ENCODE peak calls at places on chromosomes 2 and 18, in five cellular contexts. One of them, this sample, is unnamed.

GRCh38 chr18:58225101-58225500 is 181.1 kb downstream of the NEDD4L start:
- DNase-seq in IMR-90: no peak
- DNase-seq in fibroblast of mammary gland: peak
- DNase-seq in A673: no peak
- DNase-seq in spleen: no peak
- DNase-seq in this sample: no peak

GRCh38 chr18:47100214-47100831 is 50.0 kb downstream of the HDHD2 start:
- DNase-seq in A673: peak
- DNase-seq in spleen: peak
- DNase-seq in fibroblast of mammary gland: peak
- DNase-seq in IMR-90: peak
- DNase-seq in this sample: no peak

GRCh38 chr2:226405465-226405864 is 394.2 kb downstream of the IRS1 start:
- DNase-seq in spleen: no peak
- DNase-seq in fibroblast of mammary gland: no peak
- DNase-seq in A673: no peak
- DNase-seq in IMR-90: no peak
- DNase-seq in this sample: no peak

GRCh38 chr2:237345891-237346640 is 67.9 kb downstream of the COL6A3 start:
- DNase-seq in IMR-90: peak
- DNase-seq in A673: peak
- DNase-seq in spleen: no peak
- DNase-seq in fibroblast of mammary gland: peak
- DNase-seq in this sample: no peak

GRCh38 chr2:199988176-199988575 is 32.8 kb downstream of the MAIP1 start:
- DNase-seq in IMR-90: peak
- DNase-seq in fibroblast of mammary gland: peak
- DNase-seq in spleen: no peak
- DNase-seq in A673: no peak
- DNase-seq in this sample: no peak

GRCh38 chr18:27673861-27674260 is 488.8 kb upstream of the CHST9 start:
- DNase-seq in IMR-90: no peak
- DNase-seq in fibroblast of mammary gland: no peak
- DNase-seq in A673: no peak
- DNase-seq in spleen: no peak
- DNase-seq in this sample: no peak

GRCh38 chr2:17672583-17673317 is 80.9 kb downstream of the SMC6 start:
- DNase-seq in A673: no peak
- DNase-seq in fibroblast of mammary gland: peak
- DNase-seq in IMR-90: peak
- DNase-seq in spleen: no peak
- DNase-seq in this sample: peak

GRCh38 chr2:20349457-20350034 is 1.1 kb downstream of the PUM2 start:
- DNase-seq in A673: no peak
- DNase-seq in IMR-90: peak
- DNase-seq in spleen: no peak
- DNase-seq in fibroblast of mammary gland: peak
- DNase-seq in this sample: no peak

GRCh38 chr2:85511008-85511895 is 27.7 kb upstream of the MAT2A start:
- DNase-seq in IMR-90: peak
- DNase-seq in A673: no peak
- DNase-seq in fibroblast of mammary gland: peak
- DNase-seq in spleen: no peak
- DNase-seq in this sample: no peak

GRCh38 chr2:68831688-68832087 is 39.5 kb downstream of the BMP10 start:
- DNase-seq in spleen: no peak
- DNase-seq in IMR-90: peak
- DNase-seq in fibroblast of mammary gland: peak
- DNase-seq in A673: no peak
- DNase-seq in this sample: no peak

GRCh38 chr18:55586841-55587240 is 1.2 kb downstream of the TCF4 start:
- DNase-seq in fibroblast of mammary gland: peak
- DNase-seq in spleen: no peak
- DNase-seq in IMR-90: peak
- DNase-seq in A673: peak
- DNase-seq in this sample: no peak

GRCh38 chr2:36731941-36732700 is 35.6 kb downstream of the VIT start:
- DNase-seq in spleen: no peak
- DNase-seq in fibroblast of mammary gland: no peak
- DNase-seq in IMR-90: peak
- DNase-seq in A673: no peak
- DNase-seq in this sample: peak

GRCh38 chr2:153394247-153394646 is 84.3 kb downstream of the RPRM start:
- DNase-seq in A673: no peak
- DNase-seq in fibroblast of mammary gland: no peak
- DNase-seq in spleen: no peak
- DNase-seq in IMR-90: no peak
- DNase-seq in this sample: no peak

GRCh38 chr2:164510895-164511294 is 110.4 kb downstream of the GRB14 start:
- DNase-seq in fibroblast of mammary gland: no peak
- DNase-seq in IMR-90: no peak
- DNase-seq in spleen: no peak
- DNase-seq in A673: peak
- DNase-seq in this sample: no peak

GRCh38 chr2:237156131-237156856 is 70.6 kb downstream of the COPS8 start:
- DNase-seq in spleen: peak
- DNase-seq in fibroblast of mammary gland: peak
- DNase-seq in A673: no peak
- DNase-seq in IMR-90: peak
- DNase-seq in this sample: peak

GRCh38 chr18:33495278-33495677 is 54.8 kb upstream of the CCDC178 start:
- DNase-seq in IMR-90: peak
- DNase-seq in spleen: no peak
- DNase-seq in fibroblast of mammary gland: peak
- DNase-seq in A673: peak
- DNase-seq in this sample: no peak

GRCh38 chr2:143068094-143068890 is 60.9 kb upstream of the ARHGAP15 start:
- DNase-seq in IMR-90: no peak
- DNase-seq in A673: no peak
- DNase-seq in fibroblast of mammary gland: no peak
- DNase-seq in spleen: no peak
- DNase-seq in this sample: no peak

GRCh38 chr2:189862751-189863150 is 78.5 kb downstream of the PMS1 start:
- DNase-seq in IMR-90: no peak
- DNase-seq in spleen: no peak
- DNase-seq in A673: no peak
- DNase-seq in fibroblast of mammary gland: peak
- DNase-seq in this sample: no peak

GRCh38 chr18:76349067-76349715 is 145.9 kb downstream of the ZNF516 start:
- DNase-seq in IMR-90: peak
- DNase-seq in spleen: no peak
- DNase-seq in fibroblast of mammary gland: peak
- DNase-seq in A673: peak
- DNase-seq in this sample: peak

GRCh38 chr2:15989559-15989958 is 49.2 kb downstream of the MYCN start:
- DNase-seq in A673: no peak
- DNase-seq in fibroblast of mammary gland: no peak
- DNase-seq in IMR-90: no peak
- DNase-seq in spleen: no peak
- DNase-seq in this sample: no peak

GRCh38 chr18:9366126-9366714 is 31.6 kb downstream of the TWSG1 start:
- DNase-seq in fibroblast of mammary gland: peak
- DNase-seq in spleen: no peak
- DNase-seq in A673: peak
- DNase-seq in IMR-90: peak
- DNase-seq in this sample: no peak
- TF ChIP-seq CTCF in fibroblast of mammary gland: peak
- TF ChIP-seq CTCF in spleen: no peak
- TF ChIP-seq CTCF in A673: peak
- TF ChIP-seq CTCF in IMR-90: peak
- TF ChIP-seq CTCF in this sample: peak

GRCh38 chr2:213934560-213934959 is 476.3 kb upstream of the VWC2L start:
- DNase-seq in spleen: no peak
- DNase-seq in fibroblast of mammary gland: peak
- DNase-seq in A673: peak
- DNase-seq in IMR-90: peak
- DNase-seq in this sample: no peak
- TF ChIP-seq CTCF in spleen: peak
- TF ChIP-seq CTCF in fibroblast of mammary gland: peak
- TF ChIP-seq CTCF in A673: peak
- TF ChIP-seq CTCF in IMR-90: peak
- TF ChIP-seq CTCF in this sample: no peak

DNA sequence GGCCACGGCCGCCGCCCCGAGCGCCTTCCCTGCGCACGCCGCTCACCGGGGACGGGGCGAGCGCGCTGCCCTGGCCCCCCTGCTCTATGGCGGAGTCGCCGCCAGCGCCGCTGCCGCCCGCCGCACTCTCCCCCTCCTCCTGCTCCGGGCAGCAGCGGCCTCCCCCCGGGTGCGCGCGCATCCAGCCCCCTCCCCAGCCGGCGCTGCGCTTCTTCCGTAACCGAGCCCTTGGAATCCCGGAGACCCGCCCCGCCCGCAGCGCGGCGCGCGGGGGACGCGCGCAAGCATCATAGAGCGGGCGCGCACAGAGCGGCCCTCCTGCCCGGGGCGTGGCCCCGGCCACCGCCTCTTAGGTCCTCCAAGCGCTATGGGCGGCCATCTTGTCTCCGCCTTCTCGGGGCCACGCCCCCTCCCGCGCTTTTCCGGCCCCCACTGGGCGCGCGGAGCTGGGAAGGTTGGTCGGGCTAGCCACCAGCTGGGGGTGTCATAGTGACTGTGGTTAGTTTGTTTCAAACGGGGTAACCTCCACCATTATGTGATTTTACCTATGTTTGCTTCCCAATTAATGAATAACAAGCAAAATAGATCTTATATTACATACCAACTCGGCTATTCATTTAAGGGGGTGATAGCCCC is at the start of gene MBD2:
- DNase-seq in IMR-90: peak
- DNase-seq in spleen: peak
- DNase-seq in A673: peak
- DNase-seq in fibroblast of mammary gland: peak
- DNase-seq in this sample: peak
- TF ChIP-seq CTCF in IMR-90: peak
- TF ChIP-seq CTCF in spleen: no peak
- TF ChIP-seq CTCF in A673: peak
- TF ChIP-seq CTCF in fibroblast of mammary gland: peak
- TF ChIP-seq CTCF in this sample: peak

DNA sequence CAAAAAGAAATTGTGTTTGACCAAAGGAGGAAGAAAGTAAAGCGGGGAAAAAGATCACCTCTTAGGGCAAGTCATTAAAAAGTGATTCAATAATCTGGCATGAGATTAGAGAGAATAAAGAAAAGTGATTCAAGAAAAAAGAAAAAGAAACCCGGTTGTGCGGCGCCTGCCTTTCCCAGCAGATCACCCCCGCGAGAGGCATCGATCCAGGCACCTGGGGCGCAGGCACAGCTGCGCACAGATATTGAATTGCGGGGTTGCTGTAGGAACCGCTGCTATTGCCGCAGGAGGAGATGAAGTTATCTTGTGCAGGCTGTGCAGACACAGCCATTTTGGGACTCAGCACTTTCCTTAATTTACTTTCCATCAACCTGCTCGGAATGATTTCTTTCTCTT is 71.2 kb downstream of the PLB1 start:
- DNase-seq in A673: peak
- DNase-seq in fibroblast of mammary gland: no peak
- DNase-seq in IMR-90: no peak
- DNase-seq in spleen: no peak
- DNase-seq in this sample: no peak
- TF ChIP-seq CTCF in A673: no peak
- TF ChIP-seq CTCF in fibroblast of mammary gland: no peak
- TF ChIP-seq CTCF in IMR-90: no peak
- TF ChIP-seq CTCF in spleen: peak
- TF ChIP-seq CTCF in this sample: no peak

GRCh38 chr2:115650827-115651226 is 1208.4 kb downstream of the DPP10 start:
- DNase-seq in fibroblast of mammary gland: no peak
- DNase-seq in IMR-90: no peak
- DNase-seq in spleen: no peak
- DNase-seq in A673: no peak
- DNase-seq in this sample: no peak
- TF ChIP-seq CTCF in fibroblast of mammary gland: no peak
- TF ChIP-seq CTCF in IMR-90: no peak
- TF ChIP-seq CTCF in spleen: no peak
- TF ChIP-seq CTCF in A673: no peak
- TF ChIP-seq CTCF in this sample: no peak

DNA sequence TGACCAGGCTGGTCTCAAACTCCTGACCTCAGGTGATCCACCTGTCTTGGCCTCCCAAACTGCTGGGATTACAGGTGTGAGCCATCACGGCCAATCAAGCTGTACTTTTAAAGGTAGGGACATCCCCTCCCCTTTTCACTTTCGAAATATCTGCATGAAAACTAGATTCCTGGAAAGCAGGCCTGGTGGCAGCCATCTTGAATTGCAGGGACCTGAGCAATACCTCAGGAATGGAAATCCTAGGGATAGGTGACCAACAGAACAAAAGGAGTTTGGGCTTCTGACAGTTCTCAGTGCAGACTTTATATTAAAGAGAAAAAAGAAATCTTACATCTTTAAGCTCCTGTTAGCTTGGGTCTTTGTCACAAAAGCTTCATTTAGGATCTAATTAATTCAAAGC is 62.6 kb downstream of the KLF7 start:
- DNase-seq in IMR-90: no peak
- DNase-seq in spleen: no peak
- DNase-seq in fibroblast of mammary gland: no peak
- DNase-seq in A673: no peak
- DNase-seq in this sample: no peak
- TF ChIP-seq CTCF in IMR-90: no peak
- TF ChIP-seq CTCF in spleen: no peak
- TF ChIP-seq CTCF in fibroblast of mammary gland: no peak
- TF ChIP-seq CTCF in A673: no peak
- TF ChIP-seq CTCF in this sample: no peak

DNA sequence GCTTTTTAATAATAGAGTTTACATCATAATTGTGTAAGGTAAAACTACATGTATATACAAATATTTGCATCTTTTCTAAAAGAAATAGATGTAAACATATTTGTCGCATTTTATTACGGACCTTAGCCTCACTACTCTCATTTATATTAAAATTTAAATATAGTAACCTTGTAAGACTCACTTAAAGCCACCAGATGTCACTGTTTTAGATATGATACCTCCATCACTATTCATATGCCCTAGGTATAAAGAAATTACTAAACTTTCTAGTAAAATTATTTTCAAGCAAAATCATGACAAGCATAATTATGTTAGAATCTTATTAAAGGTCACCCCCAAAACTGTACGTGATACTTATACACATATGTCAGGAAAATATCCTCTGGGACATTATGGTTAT is 674.3 kb upstream of the REG3G start:
- DNase-seq in fibroblast of mammary gland: no peak
- DNase-seq in IMR-90: no peak
- DNase-seq in spleen: no peak
- DNase-seq in A673: peak
- DNase-seq in this sample: no peak
- TF ChIP-seq CTCF in fibroblast of mammary gland: no peak
- TF ChIP-seq CTCF in IMR-90: no peak
- TF ChIP-seq CTCF in spleen: no peak
- TF ChIP-seq CTCF in A673: peak
- TF ChIP-seq CTCF in this sample: no peak